ENCODE peak calls at places on chromosomes 6 and 20, in four cellular contexts. I is lower lobe of right lung, N is pancreas, O is vagina. E is an unnamed sample.

GRCh38 chr6:84222426-84222825 is 5.0 kb downstream of the CEP162 start:
- DNase-seq in I (no peak), N (no peak), O (no peak), E (no peak)

GRCh38 chr20:53294804-53295203 is 298.8 kb downstream of the ZNF217 start:
- DNase-seq in I (no peak), O (no peak), N (no peak), E (no peak)

GRCh38 chr6:11535801-11536230 is 1.7 kb upstream of the TMEM170B start:
- DNase-seq in O (no peak), N (peak), I (no peak), E (peak)

GRCh38 chr6:27672113-27672799 is 199.4 kb upstream of the ZNF184 start:
- DNase-seq in I (no peak), O (no peak), N (no peak), E (peak)

GRCh38 chr6:13334953-13335352 is 6.6 kb upstream of the TBC1D7 start:
- DNase-seq in I (no peak), O (no peak), N (no peak), E (no peak)

GRCh38 chr20:22402990-22403859 is 181.1 kb downstream of the FOXA2 start:
- DNase-seq in O (no peak), I (no peak), N (peak), E (no peak)

GRCh38 chr20:36575066-36575743 is 1.8 kb downstream of the TGIF2 start:
- DNase-seq in O (no peak), N (peak), I (peak), E (peak)

GRCh38 chr6:75666590-75666989 is 64.9 kb downstream of the SENP6 start:
- DNase-seq in O (no peak), N (no peak), I (no peak), E (no peak)

GRCh38 chr20:53738039-53738944 is 144.7 kb upstream of the ZNF217 start:
- DNase-seq in O (no peak), N (peak), I (peak), E (peak)

GRCh38 chr6:43803783-43804549 is 34.0 kb downstream of the VEGFA start:
- DNase-seq in I (no peak), O (no peak), N (peak), E (no peak)

GRCh38 chr20:55745840-55746239 is 259.5 kb downstream of the CBLN4 start:
- DNase-seq in I (no peak), N (no peak), O (no peak), E (no peak)
- H3K4me3 ChIP-seq in I (no peak), N (no peak), O (no peak), E (no peak)

DNA sequence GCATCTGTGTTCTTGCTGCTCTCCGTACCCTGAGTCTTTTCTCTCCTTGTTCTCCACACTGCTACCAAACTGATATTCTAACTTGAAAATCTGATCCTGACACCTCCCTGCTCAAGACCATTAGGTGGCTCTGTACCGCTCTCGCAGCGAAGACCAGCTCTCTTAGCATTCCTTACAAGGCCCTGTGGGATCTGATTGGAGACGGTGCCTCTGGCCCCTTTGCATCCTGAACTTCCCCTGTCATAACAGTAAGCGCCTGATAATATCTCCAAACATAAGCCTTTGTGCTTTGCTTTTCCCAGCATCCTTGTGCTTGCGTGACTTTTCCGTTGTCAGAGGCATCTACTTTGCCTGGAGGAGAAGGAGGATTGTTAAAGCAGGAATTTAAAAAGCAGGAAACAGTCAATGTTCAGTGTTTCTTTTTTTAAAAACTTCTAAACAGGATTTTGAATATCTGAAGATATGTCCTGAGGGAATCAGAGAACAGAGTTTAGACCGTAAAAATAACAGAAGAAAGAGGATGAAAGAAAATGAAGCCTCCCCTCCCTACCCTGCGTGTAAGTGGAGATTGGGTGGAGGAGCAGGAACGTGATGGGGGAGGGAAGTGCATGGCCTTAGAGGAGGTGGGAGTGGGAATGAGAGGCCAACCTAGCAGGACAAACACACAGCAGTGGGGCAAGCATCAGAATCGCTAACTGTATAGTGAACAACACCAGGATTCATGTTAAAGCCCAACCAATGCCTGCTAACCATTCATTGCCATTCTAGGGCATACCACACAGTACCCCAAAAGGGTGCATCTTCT is 89.2 kb upstream of the STMND1 start:
- DNase-seq in N (no peak), I (no peak), O (no peak), E (no peak)
- TF ChIP-seq CTCF in N (no peak), I (peak), O (no peak), E (peak)

GRCh38 chr6:100229512-100229911 is 235.2 kb downstream of the SIM1 start:
- DNase-seq in O (no peak), I (peak), N (peak), E (no peak)
- H3K4me3 ChIP-seq in O (peak), I (peak), N (peak), E (no peak)

DNA sequence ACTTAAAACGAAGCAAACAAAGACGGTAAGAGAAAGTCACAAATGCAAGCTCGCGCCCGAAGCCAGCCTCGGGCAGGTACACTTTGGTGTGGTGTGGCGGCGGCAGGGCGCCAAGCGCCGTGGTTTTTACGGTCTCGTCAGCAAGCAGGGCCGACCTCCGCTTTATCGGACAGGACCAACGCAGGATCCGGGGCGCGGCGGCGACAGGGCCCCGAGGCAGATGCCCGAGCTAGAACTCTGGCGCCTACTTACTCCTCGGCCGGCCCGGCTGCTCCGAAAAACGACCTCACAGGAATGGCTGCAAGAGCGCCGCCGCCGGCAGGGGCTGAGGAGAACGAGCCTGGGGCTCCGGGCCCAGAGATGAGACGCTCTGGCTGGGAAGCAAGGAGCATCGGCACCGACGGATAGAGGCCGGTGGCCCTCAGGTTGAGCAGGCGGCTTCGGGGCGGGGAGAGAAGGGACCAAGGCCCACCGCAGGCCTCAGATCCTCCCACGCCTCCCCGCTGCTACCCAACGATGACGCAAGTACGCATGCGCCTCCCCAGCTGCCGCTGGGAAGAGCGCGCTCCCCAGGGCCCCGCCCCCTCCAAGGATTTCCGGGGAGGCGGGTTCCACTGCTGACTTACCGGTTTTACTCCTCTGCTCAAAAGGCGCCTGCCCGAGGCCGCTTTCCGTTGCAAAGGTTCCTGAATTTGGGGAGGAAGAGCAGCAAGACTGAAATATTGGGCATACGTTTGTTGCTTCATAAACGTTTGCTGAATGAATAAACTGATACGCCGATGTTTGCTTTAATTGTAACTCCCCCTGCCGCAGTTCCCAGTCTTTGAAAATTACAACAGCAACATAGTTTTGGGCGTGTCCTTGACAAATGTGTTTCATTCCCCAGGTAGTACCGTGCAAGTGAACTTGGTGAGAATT is 60.5 kb downstream of the FAM217A start:
- DNase-seq in O (peak), I (peak), N (peak), E (peak)
- TF ChIP-seq CTCF in O (no peak), I (peak), N (no peak), E (peak)

DNA sequence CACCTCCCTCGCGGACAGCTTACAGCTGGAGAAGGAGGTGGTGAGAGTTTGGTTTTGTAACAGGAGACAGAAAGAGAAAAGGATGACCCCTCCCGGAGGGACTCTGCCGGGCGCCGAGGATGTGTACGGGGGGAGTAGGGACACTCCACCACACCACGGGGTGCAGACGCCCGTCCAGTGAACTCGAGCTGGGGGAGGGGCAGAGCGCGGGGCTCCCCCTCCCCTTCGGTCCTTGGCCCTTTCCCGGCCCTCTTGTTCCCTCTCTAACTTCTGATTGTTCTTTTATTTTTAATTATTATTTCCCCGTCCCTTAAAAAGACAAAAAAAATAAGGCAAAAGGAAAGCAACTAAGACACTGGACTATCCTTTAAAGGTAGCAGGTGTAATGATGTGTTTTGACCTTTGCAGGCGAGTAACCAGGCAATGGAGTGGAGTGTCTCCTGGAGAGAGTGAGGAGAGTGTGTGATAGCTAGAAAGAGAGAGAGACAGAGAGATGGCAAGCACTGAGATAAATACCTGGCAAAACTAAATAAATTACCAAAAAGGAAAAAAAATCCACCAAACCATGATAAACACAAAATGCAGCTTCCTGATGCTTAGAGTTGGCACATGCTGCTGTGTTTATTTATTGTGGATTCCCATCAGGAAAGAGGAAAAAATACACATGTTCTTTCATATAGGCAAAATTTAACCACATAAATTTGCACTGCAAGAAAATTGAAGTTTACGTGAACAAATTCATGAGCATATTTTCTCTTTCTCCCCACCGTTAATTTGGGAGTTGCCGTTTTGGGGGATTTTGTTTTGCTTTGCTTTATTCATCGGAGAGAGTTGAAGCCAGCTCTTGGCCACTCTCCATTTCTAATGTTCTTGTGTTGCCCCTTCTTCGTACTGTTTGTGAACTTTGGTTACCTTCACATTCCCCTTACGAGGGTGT is 1.9 kb downstream of the POU3F2 start:
- DNase-seq in N (no peak), I (no peak), O (no peak), E (no peak)
- H3K4me3 ChIP-seq in N (no peak), I (peak), O (peak), E (no peak)

DNA sequence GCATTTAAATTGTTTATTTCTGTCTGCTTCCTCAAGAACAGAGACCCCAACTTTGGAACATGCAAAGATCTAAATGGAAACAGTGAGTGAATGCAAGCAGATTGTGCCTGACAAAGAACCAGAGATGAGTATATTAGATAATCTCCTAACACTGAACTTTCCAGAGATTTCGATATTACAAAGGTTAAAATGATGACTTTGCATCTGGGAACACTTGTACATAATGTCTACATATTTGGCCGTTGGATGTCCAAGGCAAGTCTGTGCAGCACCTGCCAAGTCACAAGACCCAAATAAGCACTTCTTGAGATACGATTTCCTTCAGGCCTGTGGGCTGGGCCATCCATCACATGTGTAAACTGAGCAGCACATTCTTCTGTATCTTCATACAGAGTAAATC is 32.5 kb upstream of the SMLR1 start:
- DNase-seq in I (no peak), O (no peak), N (no peak), E (peak)
- TF ChIP-seq CTCF in I (no peak), O (no peak), N (no peak), E (no peak)

DNA sequence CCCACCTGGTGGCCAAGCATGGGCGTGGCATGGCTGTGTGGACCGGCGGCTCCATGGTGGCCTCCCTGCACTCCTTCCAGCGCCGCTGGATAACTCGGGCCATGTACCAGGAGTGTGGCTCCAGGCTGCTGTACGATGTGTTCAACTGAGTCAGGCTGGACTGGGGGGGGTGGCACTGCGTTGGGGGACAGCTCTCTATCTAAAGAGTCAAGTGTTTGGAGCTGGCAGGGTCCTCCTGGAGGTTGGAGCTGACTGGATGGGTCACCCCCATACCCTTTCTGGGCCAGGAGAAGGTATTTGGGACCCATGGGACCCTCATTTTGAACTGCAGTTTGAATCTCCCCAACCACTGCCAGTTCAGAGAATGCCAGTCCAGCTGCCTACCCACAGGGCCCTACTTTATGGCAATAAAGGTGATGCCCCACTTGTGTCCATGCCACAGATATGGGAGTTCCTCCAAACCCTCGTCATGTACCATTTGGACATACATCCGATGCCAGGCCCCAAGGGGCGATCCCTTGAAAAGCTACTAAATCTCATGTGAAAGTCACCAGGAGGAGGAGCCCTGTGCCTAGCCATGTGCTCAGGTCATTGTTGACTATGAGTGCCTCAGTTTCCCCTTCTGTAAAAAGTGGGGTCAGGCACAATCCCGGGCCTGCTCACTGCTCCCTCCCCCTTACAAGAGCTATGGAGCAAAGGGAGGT is 1.5 kb downstream of the ACTL10 start:
- DNase-seq in I (peak), N (no peak), O (no peak), E (no peak)
- H3K4me3 ChIP-seq in I (peak), N (peak), O (peak), E (peak)

GRCh38 chr6:31776961-31777666 is at the start of gene VWA7:
- DNase-seq in N (peak), I (peak), O (peak), E (peak)
- TF ChIP-seq CTCF in N (no peak), I (no peak), O (no peak), E (no peak)

DNA sequence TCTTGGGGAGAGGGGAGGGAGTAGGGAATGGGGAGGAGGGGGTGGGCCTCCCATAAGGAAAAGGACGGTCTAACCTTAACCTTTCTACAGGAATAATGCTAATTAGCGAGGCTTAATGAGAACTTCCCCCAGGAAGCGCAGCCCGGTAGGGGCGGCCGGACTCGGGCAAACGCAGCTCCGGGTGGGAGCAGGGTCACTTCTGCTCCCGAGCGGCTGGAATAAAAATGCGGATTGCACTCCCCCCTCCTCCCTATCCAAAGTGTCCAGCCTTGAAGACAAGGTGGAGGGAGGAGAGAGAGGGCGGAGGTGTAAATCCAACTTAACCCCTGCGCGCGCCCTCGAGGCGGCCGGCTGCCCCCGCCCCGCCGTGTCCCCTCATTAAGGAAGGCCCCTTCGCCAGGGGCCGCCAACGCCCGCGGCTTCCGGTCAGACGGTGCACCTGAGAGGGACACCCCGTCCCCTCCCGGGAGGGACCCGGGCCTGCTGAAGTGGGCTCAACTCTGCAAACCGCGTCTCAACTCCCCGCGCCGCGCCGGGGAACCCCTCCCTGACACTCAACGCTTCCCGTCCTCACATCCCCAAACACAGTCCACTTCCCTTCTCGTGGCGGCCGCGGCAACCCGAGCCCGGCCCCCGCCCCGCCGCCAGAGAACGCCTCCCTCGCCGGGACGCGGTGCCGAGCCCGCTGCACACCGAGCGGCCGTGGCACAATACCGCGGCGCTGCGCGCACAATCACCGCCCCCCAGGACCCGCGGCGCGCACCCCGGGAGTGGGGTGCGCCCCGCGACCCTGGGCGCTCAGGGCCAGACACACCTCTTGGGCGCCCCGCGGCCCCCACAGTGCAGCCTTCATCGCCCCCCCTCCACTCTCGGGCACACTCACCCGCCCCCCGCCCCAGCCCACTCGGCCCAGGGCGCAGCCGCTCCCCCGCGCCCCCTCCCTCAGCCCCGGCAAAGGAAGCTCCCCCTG is 102.6 kb downstream of the NOL4L start:
- DNase-seq in O (no peak), I (peak), N (peak), E (no peak)
- H3K4me3 ChIP-seq in O (peak), I (peak), N (peak), E (peak)

GRCh38 chr6:80502871-80503270 is 396.4 kb downstream of the BCKDHB start:
- DNase-seq in O (no peak), I (no peak), N (no peak), E (no peak)
- TF ChIP-seq CTCF in O (no peak), I (no peak), N (no peak), E (no peak)

E was measured in LNCaP clone FGC.